ENCODE peak calls at places on chromosomes 4 and X, in four cellular contexts. S is esophagus squamous epithelium, K is BE2C, Q is heart right ventricle. G is an unnamed sample.
A peak's percentile ranks its signal among the peaks of the same experiment; 100 is the strongest.

GRCh38 chr4:70619778-70620177 is 8.8 kb upstream of the ENAM start:
- DNase-seq in S (no peak), K (no peak), Q (no peak), G (no peak)

GRCh38 chr4:2712261-2712842 is 43.8 kb downstream of the TNIP2 start:
- DNase-seq in S (no peak), K (no peak), Q (no peak), G (no peak)

GRCh38 chr4:176971576-176972105 is 178.9 kb upstream of the VEGFC start:
- DNase-seq in S (no peak), K (no peak), Q (no peak), G (no peak)

GRCh38 chrX:124033821-124034220 is 72.3 kb downstream of the STAG2 start:
- DNase-seq in S (no peak), K (no peak), Q (no peak), G (no peak)

GRCh38 chr4:70041652-70042286 is 8.5 kb upstream of the HTN1 start:
- DNase-seq in S (no peak), K (peak; percentile 21), Q (no peak), G (no peak)

GRCh38 chr4:107823870-107824366 is 814 bp upstream of the SGMS2 start:
- DNase-seq in S (no peak), K (no peak), Q (no peak), G (no peak)

GRCh38 chrX:68415289-68415688 is 18.0 kb downstream of the OPHN1 start:
- DNase-seq in S (no peak), K (no peak), Q (peak; percentile 40), G (no peak)

GRCh38 chr4:84852081-84852480 is 114.4 kb downstream of the WDFY3 start:
- DNase-seq in S (no peak), K (no peak), Q (no peak), G (no peak)

GRCh38 chr4:71604785-71605184 is 179.1 kb downstream of the GC start:
- DNase-seq in S (no peak), K (no peak), Q (no peak), G (no peak)

GRCh38 chrX:72545990-72546389 is 26.7 kb downstream of the HDAC8 start:
- DNase-seq in S (no peak), K (no peak), Q (no peak), G (no peak)

GRCh38 chrX:84907324-84907946 is 96.2 kb upstream of the APOOL start:
- DNase-seq in S (no peak), K (no peak), Q (no peak), G (no peak)

GRCh38 chrX:46704767-46705386 is 54.0 kb downstream of the SLC9A7 start:
- DNase-seq in S (no peak), K (no peak), Q (no peak), G (no peak)

GRCh38 chr4:306551-306961 is 1.3 kb upstream of the ZNF732 start:
- DNase-seq in S (no peak), K (no peak), Q (no peak), G (no peak)

GRCh38 chrX:53442322-53442631 is 8.1 kb upstream of the HSD17B10 start:
- DNase-seq in S (no peak), K (no peak), Q (no peak), G (no peak)

GRCh38 chrX:68710870-68711576 is 63.6 kb downstream of the STARD8 start:
- DNase-seq in S (no peak), K (peak; percentile 47), Q (no peak), G (no peak)

GRCh38 chrX:54435121-54435520 is 5.1 kb upstream of the TSR2 start:
- DNase-seq in S (no peak), K (no peak), Q (no peak), G (no peak)

GRCh38 chr4:104870495-104871228 is 276.0 kb upstream of the TET2 start:
- DNase-seq in S (no peak), K (no peak), Q (no peak), G (no peak)

GRCh38 chrX:48972214-48973164 is 845 bp upstream of the KCND1 start:
- DNase-seq in S (no peak), K (peak; percentile 47), Q (peak; percentile 13), G (no peak)

GRCh38 chr4:97720869-97721432 is 422.3 kb downstream of the STPG2 start:
- DNase-seq in S (no peak), K (peak; percentile 36), Q (no peak), G (no peak)
- TF ChIP-seq CTCF in S (no peak), K (peak; percentile 59), Q (no peak), G (peak; percentile 40)

GRCh38 chrX:136209016-136209738 is 42.0 kb downstream of the MAP7D3 start:
- DNase-seq in S (no peak), K (peak; percentile 45), Q (peak; percentile 55), G (no peak)
- TF ChIP-seq CTCF in S (peak; percentile 45), K (peak; percentile 59), Q (peak; percentile 24), G (peak; percentile 59)

GRCh38 chr4:129146639-129147038 is 50.7 kb downstream of the C4orf33 start:
- DNase-seq in S (no peak), K (no peak), Q (no peak), G (no peak)
- TF ChIP-seq CTCF in S (no peak), K (peak; percentile 54), Q (no peak), G (no peak)

GRCh38 chrX:129638917-129639316 is 15.8 kb downstream of the APLN start:
- DNase-seq in S (no peak), K (no peak), Q (no peak), G (no peak)

GRCh38 chrX:129636175-129636681 is 18.5 kb downstream of the APLN start:
- DNase-seq in S (no peak), K (no peak), Q (no peak), G (no peak)

GRCh38 chrX:129634541-129634940 is 20.2 kb downstream of the APLN start:
- DNase-seq in S (no peak), K (peak; percentile 14), Q (no peak), G (no peak)

GRCh38 chrX:129640737-129641136 is 14.0 kb downstream of the APLN start:
- DNase-seq in S (no peak), K (no peak), Q (no peak), G (no peak)

GRCh38 chrX:129637217-129638109 is 17.3 kb downstream of the APLN start:
- DNase-seq in S (peak; percentile 3), K (peak; percentile 49), Q (peak; percentile 67), G (peak; percentile 91)
- TF ChIP-seq CTCF in S (peak; percentile 88), K (peak; percentile 82), Q (peak; percentile 67), G (peak; percentile 97)

DNA sequence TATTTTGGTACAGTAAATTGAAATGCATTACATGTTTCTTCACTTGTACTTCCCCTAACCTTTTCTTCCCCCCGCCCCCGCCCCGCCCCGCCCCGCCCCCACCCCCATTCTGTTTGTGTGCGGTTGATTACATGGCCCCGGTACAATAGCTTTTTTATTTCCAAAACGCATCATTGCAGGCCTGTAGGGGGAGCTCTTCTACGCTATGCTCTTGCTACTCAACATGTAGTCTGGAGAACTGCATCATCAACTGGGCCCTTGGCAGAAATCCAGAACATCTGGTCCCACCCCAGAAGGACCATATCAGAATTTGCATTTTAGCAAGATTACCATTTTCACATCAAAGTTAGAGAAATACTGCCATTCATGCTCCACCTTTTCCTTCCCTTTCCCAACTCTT is 333.3 kb upstream of the DDX53 start:
- DNase-seq in S (no peak), K (peak; percentile 71), Q (peak; percentile 8), G (no peak)
- TF ChIP-seq CTCF in S (no peak), K (peak; percentile 68), Q (no peak), G (no peak)

DNA sequence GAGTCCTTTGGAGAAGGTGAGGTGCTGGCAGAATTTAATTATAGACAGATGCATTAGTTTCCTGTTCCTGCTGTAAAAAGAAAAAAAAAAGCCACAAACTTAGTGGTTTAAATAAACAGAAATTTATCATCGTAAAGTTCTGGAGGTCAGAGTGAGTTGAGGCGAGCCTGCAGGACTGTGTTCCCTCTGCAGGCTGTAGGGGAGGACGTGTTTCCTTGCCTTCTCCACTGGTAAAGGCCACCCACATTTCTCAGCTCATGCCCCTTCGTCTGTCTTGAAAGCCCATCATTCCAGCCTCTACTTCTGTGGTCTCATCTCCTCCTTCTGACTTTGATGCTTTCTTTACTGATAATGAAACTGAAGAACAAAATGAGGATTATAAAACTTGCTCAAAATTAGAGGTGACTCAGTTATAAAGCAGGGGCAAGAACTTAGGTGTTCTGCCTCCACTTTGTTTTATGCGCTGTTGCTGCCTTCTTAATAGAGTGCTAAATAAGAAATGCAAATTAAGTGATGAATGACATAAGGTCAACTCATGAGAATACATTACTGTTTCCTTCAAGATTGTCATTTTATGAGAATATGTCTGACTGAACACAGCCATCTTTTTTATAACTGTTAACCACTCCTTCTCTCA is 143.1 kb downstream of the STIM2 start:
- DNase-seq in S (no peak), K (no peak), Q (no peak), G (no peak)
- TF ChIP-seq CTCF in S (no peak), K (no peak), Q (no peak), G (no peak)

GRCh38 chr4:103307479-103308042 is 109.4 kb upstream of the CENPE start:
- DNase-seq in S (no peak), K (peak; percentile 3), Q (no peak), G (no peak)

GRCh38 chr4:103306870-103307345 is 108.8 kb upstream of the CENPE start:
- DNase-seq in S (no peak), K (peak; percentile 50), Q (peak; percentile 4), G (no peak)

GRCh38 chr4:103303011-103303410 is 104.9 kb upstream of the CENPE start:
- DNase-seq in S (no peak), K (no peak), Q (no peak), G (no peak)

GRCh38 chr4:103305355-103305754 is 107.2 kb upstream of the CENPE start:
- DNase-seq in S (no peak), K (no peak), Q (no peak), G (no peak)
- TF ChIP-seq CTCF in S (no peak), K (no peak), Q (no peak), G (no peak)

GRCh38 chr4:5478697-5479096 is 229.7 kb downstream of the EVC2 start:
- DNase-seq in S (no peak), K (no peak), Q (no peak), G (no peak)
- TF ChIP-seq CTCF in S (no peak), K (no peak), Q (no peak), G (no peak)

G was measured in osteocyte.